ENCODE peak calls at places on chromosomes 5 and 9, in eight cellular contexts. H is uterus; V is Right ventricle myocardium superior; J is caudate nucleus; F is smooth muscle cell of the brain vasculature; X is AG20443; O is GM12878; N is CD4-positive, CD25-positive, alpha-beta regulatory T cell. E is an unnamed sample.

GRCh38 chr9:34863426-34863825 is 94.7 kb upstream of the PHF24 start:
- DNase-seq in H (no peak), V (no peak), J (no peak), F (no peak), X (no peak), O (no peak), N (no peak), E (no peak)

GRCh38 chr5:65072836-65073620 is 304.3 kb downstream of the CWC27 start:
- DNase-seq in H (peak), V (no peak), J (no peak), F (no peak), X (peak), O (no peak), N (no peak), E (no peak)

GRCh38 chr9:119272500-119273211 is 96.6 kb downstream of the BRINP1 start:
- DNase-seq in H (no peak), V (no peak), J (no peak), F (no peak), X (no peak), O (no peak), N (no peak), E (no peak)

GRCh38 chr5:153974131-153974812 is 64.4 kb downstream of the FAM114A2 start:
- DNase-seq in H (no peak), V (no peak), J (no peak), F (no peak), X (peak), O (no peak), N (peak), E (peak)

GRCh38 chr5:122316652-122317051 is 4.6 kb downstream of the SNCAIP start:
- DNase-seq in H (no peak), V (no peak), J (no peak), F (no peak), X (no peak), O (no peak), N (no peak), E (no peak)

GRCh38 chr9:71725590-71726338 is 42.5 kb downstream of the CEMIP2 start:
- DNase-seq in H (no peak), V (no peak), J (no peak), F (no peak), X (peak), O (no peak), N (no peak), E (no peak)

GRCh38 chr9:131179561-131180219 is 54.3 kb downstream of the NUP214 start:
- DNase-seq in H (no peak), V (no peak), J (no peak), F (no peak), X (peak), O (peak), N (no peak), E (peak)

GRCh38 chr5:134136221-134136631 is 21.7 kb downstream of the TCF7 start:
- DNase-seq in H (no peak), V (peak), J (no peak), F (no peak), X (no peak), O (no peak), N (no peak), E (no peak)

GRCh38 chr5:134566181-134566740 is 40.8 kb downstream of the JADE2 start:
- DNase-seq in H (no peak), V (no peak), J (no peak), F (no peak), X (no peak), O (no peak), N (no peak), E (no peak)

GRCh38 chr9:73199886-73200285 is 48.2 kb downstream of the ANXA1 start:
- DNase-seq in H (no peak), V (no peak), J (no peak), F (no peak), X (no peak), O (no peak), N (no peak), E (no peak)

GRCh38 chr5:140882591-140882899 is 621 bp downstream of the PCDHA13 start:
- DNase-seq in H (no peak), V (no peak), J (no peak), F (no peak), X (no peak), O (no peak), N (no peak), E (no peak)

GRCh38 chr5:1380011-1380817 is 35.3 kb upstream of the CLPTM1L start:
- DNase-seq in H (no peak), V (peak), J (no peak), F (no peak), X (peak), O (no peak), N (peak), E (no peak)

GRCh38 chr9:28365020-28365640 is 791.8 kb upstream of the C9orf72 start:
- DNase-seq in H (no peak), V (no peak), J (no peak), F (no peak), X (no peak), O (no peak), N (no peak), E (peak)

GRCh38 chr5:179290681-179291540 is 54.4 kb downstream of the ADAMTS2 start:
- DNase-seq in H (peak), V (peak), J (no peak), F (no peak), X (no peak), O (no peak), N (no peak), E (no peak)

GRCh38 chr9:94111446-94111845 is 27.2 kb downstream of the PTPDC1 start:
- DNase-seq in H (no peak), V (no peak), J (no peak), F (no peak), X (no peak), O (no peak), N (no peak), E (no peak)

GRCh38 chr5:32276173-32276853 is 36.4 kb downstream of the MTMR12 start:
- DNase-seq in H (no peak), V (no peak), J (no peak), F (no peak), X (no peak), O (no peak), N (peak), E (no peak)

GRCh38 chr9:37574241-37574721 is 1.9 kb downstream of the FBXO10 start:
- DNase-seq in H (no peak), V (no peak), J (no peak), F (no peak), X (no peak), O (no peak), N (no peak), E (peak)

GRCh38 chr9:4073371-4073770 is 226.5 kb downstream of the GLIS3 start:
- DNase-seq in H (no peak), V (no peak), J (no peak), F (no peak), X (no peak), O (no peak), N (no peak), E (no peak)

GRCh38 chr5:27266184-27266583 is 227.8 kb upstream of the CDH9 start:
- DNase-seq in H (no peak), V (no peak), J (no peak), F (no peak), X (no peak), O (no peak), N (no peak), E (peak)

GRCh38 chr5:33073856-33074255 is 362.7 kb downstream of the NPR3 start:
- DNase-seq in H (no peak), V (no peak), J (no peak), F (no peak), X (no peak), O (no peak), N (no peak), E (no peak)

GRCh38 chr5:36457511-36458260 is 148.7 kb upstream of the SLC1A3 start:
- DNase-seq in H (no peak), V (no peak), J (no peak), F (no peak), X (peak), O (no peak), N (no peak), E (peak)

GRCh38 chr9:117678882-117679281 is 25.3 kb upstream of the TLR4 start:
- DNase-seq in H (no peak), V (no peak), J (no peak), F (no peak), X (no peak), O (no peak), N (no peak), E (no peak)

GRCh38 chr9:35366627-35367026 is 123.3 kb upstream of the RUSC2 start:
- DNase-seq in H (no peak), V (no peak), J (no peak), F (no peak), X (no peak), O (no peak), N (no peak), E (no peak)

GRCh38 chr9:30504502-30504905 is 1879.9 kb upstream of the ACO1 start:
- DNase-seq in H (no peak), V (no peak), J (no peak), F (no peak), X (no peak), O (no peak), N (no peak), E (no peak)

GRCh38 chr5:15992918-15993317 is 186.7 kb downstream of the MARCHF11 start:
- DNase-seq in H (no peak), V (no peak), J (no peak), F (peak), X (no peak), O (no peak), N (no peak), E (no peak)

GRCh38 chr9:85258823-85259370 is 482.9 kb downstream of the AGTPBP1 start:
- DNase-seq in H (no peak), V (peak), J (peak), F (no peak), X (peak), O (peak), N (no peak), E (peak)

GRCh38 chr9:35114921-35115341 is 731 bp downstream of the ATOSB start:
- DNase-seq in H (peak), V (peak), J (peak), F (no peak), X (peak), O (no peak), N (peak), E (peak)

GRCh38 chr5:2173067-2173466 is 290.3 kb upstream of the IRX4 start:
- DNase-seq in H (no peak), V (no peak), J (no peak), F (no peak), X (no peak), O (no peak), N (no peak), E (no peak)

GRCh38 chr5:160923927-160924705 is 72.1 kb upstream of the ATP10B start:
- DNase-seq in H (no peak), V (no peak), J (no peak), F (no peak), X (no peak), O (no peak), N (no peak), E (no peak)

GRCh38 chr5:133865113-133865512 is 103.3 kb downstream of the C5orf15 start:
- DNase-seq in H (no peak), V (no peak), J (no peak), F (no peak), X (no peak), O (no peak), N (no peak), E (no peak)

GRCh38 chr5:15601274-15601673 is 101.3 kb downstream of the FBXL7 start:
- DNase-seq in H (no peak), V (no peak), J (no peak), F (no peak), X (no peak), O (no peak), N (no peak), E (no peak)

GRCh38 chr5:14204785-14205321 is 61.7 kb downstream of the TRIO start:
- DNase-seq in H (peak), V (peak), J (no peak), F (no peak), X (peak), O (no peak), N (no peak), E (peak)

GRCh38 chr5:73307645-73308346 is 134.8 kb downstream of the TMEM174 start:
- DNase-seq in H (no peak), V (no peak), J (no peak), F (no peak), X (no peak), O (no peak), N (no peak), E (no peak)

GRCh38 chr5:128002420-128002819 is 81.1 kb upstream of the SLC12A2 start:
- DNase-seq in H (no peak), V (no peak), J (no peak), F (no peak), X (no peak), O (no peak), N (no peak), E (no peak)

GRCh38 chr5:96335873-96336272 is 97.2 kb downstream of the PCSK1 start:
- DNase-seq in H (no peak), V (no peak), J (no peak), F (no peak), X (no peak), O (no peak), N (no peak), E (no peak)

GRCh38 chr9:4674783-4675182 is 4.6 kb upstream of the CDC37L1 start:
- DNase-seq in H (no peak), V (no peak), J (no peak), F (no peak), X (peak), O (no peak), N (no peak), E (peak)